ENCODE peak calls at places on chromosome 10, in five cellular contexts. G is NCI-H1092 treated with DMSO at 0.1 percent for 48 hours, U is hypothalamus, Q is AG09309, H is naive B cell. D is an unnamed sample.

GRCh38 chr10:71771821-71772617 is 1.3 kb downstream of the VSIR start:
- DNase-seq in G (no peak), U (no peak), Q (peak; percentile 47), H (no peak), D (no peak)

GRCh38 chr10:117365612-117366011 is 9.6 kb downstream of the PDZD8 start:
- DNase-seq in G (no peak), U (no peak), Q (no peak), H (no peak), D (no peak)

GRCh38 chr10:80422221-80422536 is 13.8 kb downstream of the PRXL2A start:
- DNase-seq in G (no peak), U (no peak), Q (no peak), H (no peak), D (no peak)

GRCh38 chr10:93926613-93927012 is 32.8 kb downstream of the SLC35G1 start:
- DNase-seq in G (no peak), U (no peak), Q (no peak), H (no peak), D (no peak)

GRCh38 chr10:35336084-35336831 is at the start of gene CCNY:
- DNase-seq in G (peak; percentile 31), U (peak; percentile 65), Q (no peak), H (peak; percentile 77), D (no peak)

GRCh38 chr10:14185501-14186045 is 145.2 kb downstream of the FRMD4A start:
- DNase-seq in G (no peak), U (no peak), Q (no peak), H (peak; percentile 66), D (peak; percentile 19)

GRCh38 chr10:13788320-13788600 is 201.5 kb downstream of the PRPF18 start:
- DNase-seq in G (no peak), U (no peak), Q (no peak), H (no peak), D (no peak)

GRCh38 chr10:89563861-89564478 is 28.6 kb upstream of the SLC16A12 start:
- DNase-seq in G (peak; percentile 38), U (peak; percentile 2), Q (no peak), H (peak; percentile 37), D (no peak)

GRCh38 chr10:78081292-78081691 is 47.6 kb downstream of the RPS24 start:
- DNase-seq in G (no peak), U (no peak), Q (no peak), H (no peak), D (no peak)

GRCh38 chr10:96587255-96588059 is 645 bp upstream of the TM9SF3 start:
- DNase-seq in G (peak; percentile 62), U (peak; percentile 52), Q (peak; percentile 34), H (no peak), D (peak; percentile 23)

GRCh38 chr10:78920011-78920410 is 148.8 kb upstream of the ZMIZ1 start:
- DNase-seq in G (no peak), U (no peak), Q (no peak), H (no peak), D (no peak)

GRCh38 chr10:92387289-92387940 is 96.4 kb downstream of the MARCHF5 start:
- DNase-seq in G (no peak), U (no peak), Q (peak; percentile 2), H (no peak), D (no peak)

GRCh38 chr10:111944331-111944730 is 239.2 kb downstream of the GPAM start:
- DNase-seq in G (no peak), U (no peak), Q (no peak), H (no peak), D (no peak)

GRCh38 chr10:120457431-120458172 is 575 bp downstream of the PLPP4 start:
- DNase-seq in G (no peak), U (no peak), Q (no peak), H (no peak), D (no peak)

GRCh38 chr10:117264776-117265175 is 23.9 kb downstream of the SLC18A2 start:
- DNase-seq in G (peak; percentile 20), U (no peak), Q (no peak), H (no peak), D (no peak)

GRCh38 chr10:129645487-129645886 is 178.4 kb downstream of the MGMT start:
- DNase-seq in G (no peak), U (no peak), Q (no peak), H (no peak), D (no peak)

GRCh38 chr10:60042959-60043358 is 136.6 kb upstream of the CCDC6 start:
- DNase-seq in G (no peak), U (no peak), Q (no peak), H (no peak), D (no peak)

GRCh38 chr10:49161411-49161997 is 26.7 kb downstream of the TMEM273 start:
- DNase-seq in G (peak; percentile 50), U (no peak), Q (no peak), H (no peak), D (no peak)

GRCh38 chr10:84715911-84716310 is 387.5 kb downstream of the CCSER2 start:
- DNase-seq in G (peak; percentile 21), U (no peak), Q (no peak), H (no peak), D (no peak)

GRCh38 chr10:126052171-126052570 is 155.8 kb downstream of the FANK1 start:
- DNase-seq in G (no peak), U (no peak), Q (no peak), H (no peak), D (no peak)

GRCh38 chr10:866577-866941 is 64.9 kb downstream of the LARP4B start:
- DNase-seq in G (no peak), U (no peak), Q (no peak), H (no peak), D (no peak)

GRCh38 chr10:12241810-12242529 is 46.0 kb downstream of the CDC123 start:
- DNase-seq in G (peak; percentile 7), U (no peak), Q (no peak), H (no peak), D (no peak)

GRCh38 chr10:133042816-133043215 is 44.9 kb upstream of the ADGRA1 start:
- DNase-seq in G (no peak), U (no peak), Q (no peak), H (no peak), D (no peak)

GRCh38 chr10:1368772-1369171 is 312.6 kb downstream of the WDR37 start:
- DNase-seq in G (no peak), U (peak; percentile 12), Q (no peak), H (no peak), D (no peak)

GRCh38 chr10:48634198-48634983 is 29.5 kb upstream of the ARHGAP22 start:
- DNase-seq in G (no peak), U (peak; percentile 43), Q (peak; percentile 89), H (peak; percentile 82), D (peak; percentile 97)

GRCh38 chr10:123017421-123018165 is 8.8 kb downstream of the ACADSB start:
- DNase-seq in G (no peak), U (no peak), Q (no peak), H (no peak), D (no peak)

GRCh38 chr10:12909182-12909835 is 92.2 kb downstream of the CCDC3 start:
- DNase-seq in G (no peak), U (no peak), Q (no peak), H (no peak), D (no peak)

GRCh38 chr10:77799352-77799751 is 127.2 kb downstream of the DLG5 start:
- DNase-seq in G (no peak), U (no peak), Q (no peak), H (no peak), D (no peak)

GRCh38 chr10:79031723-79032122 is 37.0 kb upstream of the ZMIZ1 start:
- DNase-seq in G (no peak), U (no peak), Q (no peak), H (no peak), D (no peak)

GRCh38 chr10:75431180-75432111 is at the start of gene LRMDA:
- DNase-seq in G (no peak), U (peak; percentile 35), Q (no peak), H (no peak), D (peak; percentile 82)

GRCh38 chr10:130782467-130782866 is 529.1 kb downstream of the TCERG1L start:
- DNase-seq in G (no peak), U (no peak), Q (no peak), H (no peak), D (no peak)

GRCh38 chr10:75653761-75654160 is 222.3 kb downstream of the LRMDA start:
- DNase-seq in G (no peak), U (no peak), Q (no peak), H (no peak), D (no peak)

GRCh38 chr10:86169066-86169465 is 197.5 kb downstream of the GRID1 start:
- DNase-seq in G (no peak), U (no peak), Q (no peak), H (no peak), D (no peak)

GRCh38 chr10:110446954-110447608 is 50.6 kb upstream of the DUSP5 start:
- DNase-seq in G (no peak), U (no peak), Q (peak; percentile 73), H (no peak), D (peak; percentile 14)

GRCh38 chr10:17737021-17737965 is 14.7 kb upstream of the TMEM236 start:
- DNase-seq in G (peak; percentile 13), U (peak; percentile 41), Q (no peak), H (peak; percentile 11), D (no peak)

GRCh38 chr10:61896854-61897661 is 4.4 kb upstream of the ARID5B start:
- DNase-seq in G (no peak), U (peak; percentile 52), Q (no peak), H (peak; percentile 77), D (no peak)

GRCh38 chr10:27687326-27687725 is 58.3 kb downstream of the MKX start:
- DNase-seq in G (no peak), U (no peak), Q (no peak), H (no peak), D (no peak)